ENCODE peak calls at places on chromosomes 13 and 19, in ten cellular contexts. P is progenitor cell of endocrine pancreas, R is WERI-Rb-1, M is tibial artery, I is AG09309, J is fibroblast of mammary gland, A is OCI-LY7, O is IMR-90, B is brain microvascular endothelial cell, S is HFFc6. F is an unnamed sample.

GRCh38 chr13:85508683-85509329 is 290.4 kb downstream of the SLITRK6 start:
- DNase-seq in P (no peak), S (no peak), I (no peak), B (peak; percentile 36), J (peak; percentile 11), M (no peak), O (no peak), A (no peak), R (peak; percentile 29), F (no peak)

GRCh38 chr19:23996549-23996948 is 81.9 kb downstream of the ZNF726 start:
- DNase-seq in R (no peak), O (no peak), A (peak; percentile 45), J (peak; percentile 19), B (no peak), M (no peak), I (no peak), S (no peak), P (no peak), F (no peak)

GRCh38 chr13:113965968-113966884 is 7.7 kb downstream of the C13orf46 start:
- DNase-seq in M (no peak), A (no peak), I (no peak), B (no peak), J (no peak), R (no peak), P (no peak), S (no peak), O (no peak), F (no peak)

GRCh38 chr19:6674868-6675305 is 4.9 kb upstream of the TNFSF14 start:
- DNase-seq in S (peak; percentile 47), I (no peak), R (no peak), B (peak; percentile 49), A (peak; percentile 58), P (no peak), J (peak; percentile 57), M (peak; percentile 73), O (peak; percentile 21), F (no peak)

GRCh38 chr13:70457474-70457873 is 349.2 kb upstream of the KLHL1 start:
- DNase-seq in J (no peak), M (no peak), R (no peak), S (no peak), B (peak; percentile 28), O (no peak), I (no peak), P (no peak), A (no peak), F (no peak)

GRCh38 chr19:11091343-11092153 is 2.3 kb downstream of the LDLR start:
- DNase-seq in P (no peak), J (peak; percentile 86), M (peak; percentile 78), A (no peak), I (peak; percentile 76), R (no peak), B (peak; percentile 81), O (peak; percentile 90), S (peak; percentile 95), F (no peak)

GRCh38 chr19:31350693-31351211 is 1.5 kb upstream of the TSHZ3 start:
- DNase-seq in A (no peak), B (peak; percentile 22), P (peak; percentile 42), M (peak; percentile 78), O (peak; percentile 56), R (peak; percentile 35), I (no peak), J (peak; percentile 35), S (peak; percentile 36), F (peak; percentile 78)

GRCh38 chr19:33403221-33403972 is 29.9 kb downstream of the CEBPG start:
- DNase-seq in A (no peak), P (no peak), M (peak; percentile 60), J (no peak), O (no peak), R (no peak), S (no peak), I (no peak), B (no peak), F (peak; percentile 26)

GRCh38 chr13:78060966-78061365 is 142.3 kb upstream of the EDNRB start:
- DNase-seq in S (no peak), P (no peak), J (no peak), M (no peak), I (no peak), B (no peak), O (no peak), R (no peak), A (no peak), F (no peak)

GRCh38 chr13:99691552-99691951 is 190.3 kb downstream of the TM9SF2 start:
- DNase-seq in S (no peak), A (no peak), P (no peak), R (no peak), I (no peak), B (no peak), J (no peak), M (no peak), O (no peak), F (no peak)

GRCh38 chr19:48842744-48843162 is 6.5 kb upstream of the HSD17B14 start:
- DNase-seq in J (peak; percentile 61), M (no peak), B (peak; percentile 34), I (no peak), O (peak; percentile 48), S (peak; percentile 47), R (peak; percentile 55), A (peak; percentile 76), P (peak; percentile 37), F (peak; percentile 52)

GRCh38 chr19:45322744-45323281 is at the start of gene CKM:
- DNase-seq in I (no peak), S (no peak), O (no peak), A (no peak), B (no peak), M (no peak), P (no peak), R (no peak), J (no peak), F (no peak)

GRCh38 chr13:27621366-27622101 is at the start of gene POLR1D:
- DNase-seq in R (peak; percentile 93), J (peak; percentile 63), A (peak; percentile 89), O (peak; percentile 65), I (no peak), B (peak; percentile 51), S (peak; percentile 38), P (peak; percentile 83), M (peak; percentile 90), F (peak; percentile 57)

GRCh38 chr13:27621116-27621365 is 651 bp upstream of the POLR1D start:
- DNase-seq in R (no peak), P (no peak), J (no peak), O (no peak), I (no peak), A (no peak), S (no peak), B (no peak), M (no peak), F (no peak)

GRCh38 chr13:27619093-27619705 is 1.1 kb downstream of the LNX2 start:
- DNase-seq in J (peak; percentile 46), I (no peak), S (no peak), R (no peak), O (peak; percentile 55), B (no peak), A (no peak), P (no peak), M (no peak), F (no peak)

GRCh38 chr13:27620377-27621115 is at the start of gene LNX2:
- DNase-seq in S (peak; percentile 95), M (peak; percentile 99), A (peak; percentile 97), I (peak; percentile 77), B (peak; percentile 95), J (peak; percentile 93), R (peak; percentile 100), O (peak; percentile 95), P (peak; percentile 98), F (peak; percentile 99)

DNA sequence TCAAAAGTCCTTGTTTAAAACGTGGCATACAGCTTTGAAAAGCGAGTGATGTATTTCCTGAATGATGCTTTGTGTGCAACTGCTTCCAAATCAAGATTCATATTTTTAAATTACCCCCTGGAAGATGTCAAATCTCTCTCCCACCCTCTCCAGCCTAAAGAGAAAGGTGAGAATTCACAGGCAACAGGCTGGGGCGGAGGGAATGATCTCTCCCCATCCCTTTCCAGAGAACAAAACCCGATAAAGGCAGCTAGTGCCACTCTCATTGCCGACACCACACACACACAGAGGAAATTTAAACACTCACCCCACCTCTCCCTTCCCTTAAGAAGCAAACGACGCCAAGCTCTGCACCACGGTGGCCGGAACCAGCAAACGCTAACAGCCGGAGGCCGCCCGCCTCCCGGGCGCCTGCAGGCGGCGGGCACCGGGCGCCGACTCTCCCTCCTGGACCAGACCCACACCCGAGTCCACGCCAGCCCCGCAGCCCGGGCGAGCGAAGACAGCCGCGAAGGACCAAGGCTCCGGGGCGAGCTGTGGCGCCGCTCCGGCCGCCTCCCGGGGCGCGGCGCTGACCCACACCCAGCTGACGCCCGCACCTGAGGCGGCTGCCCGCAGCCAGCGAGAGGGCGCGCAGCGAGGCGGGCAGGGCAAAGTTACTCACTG is 485 bp downstream of the LNX2 start:
- DNase-seq in M (peak; percentile 76), A (peak; percentile 68), P (no peak), O (peak; percentile 21), R (peak; percentile 54), I (no peak), S (peak; percentile 39), B (peak; percentile 11), J (peak; percentile 30), F (peak; percentile 59)
- TF ChIP-seq CTCF in M (peak; percentile 48), A (peak; percentile 43), P (no peak), O (peak; percentile 30), R (peak; percentile 31), I (peak; percentile 29), S (peak; percentile 54), B (peak; percentile 23), J (no peak), F (no peak)

GRCh38 chr19:39540333-39540673 is 342 bp upstream of the EID2 start:
- DNase-seq in P (no peak), A (no peak), S (no peak), J (no peak), B (no peak), M (no peak), I (no peak), R (no peak), O (no peak), F (no peak)
- TF ChIP-seq CTCF in P (no peak), A (peak; percentile 79), S (peak; percentile 62), J (no peak), B (no peak), M (no peak), I (no peak), R (no peak), O (no peak), F (peak; percentile 53)

DNA sequence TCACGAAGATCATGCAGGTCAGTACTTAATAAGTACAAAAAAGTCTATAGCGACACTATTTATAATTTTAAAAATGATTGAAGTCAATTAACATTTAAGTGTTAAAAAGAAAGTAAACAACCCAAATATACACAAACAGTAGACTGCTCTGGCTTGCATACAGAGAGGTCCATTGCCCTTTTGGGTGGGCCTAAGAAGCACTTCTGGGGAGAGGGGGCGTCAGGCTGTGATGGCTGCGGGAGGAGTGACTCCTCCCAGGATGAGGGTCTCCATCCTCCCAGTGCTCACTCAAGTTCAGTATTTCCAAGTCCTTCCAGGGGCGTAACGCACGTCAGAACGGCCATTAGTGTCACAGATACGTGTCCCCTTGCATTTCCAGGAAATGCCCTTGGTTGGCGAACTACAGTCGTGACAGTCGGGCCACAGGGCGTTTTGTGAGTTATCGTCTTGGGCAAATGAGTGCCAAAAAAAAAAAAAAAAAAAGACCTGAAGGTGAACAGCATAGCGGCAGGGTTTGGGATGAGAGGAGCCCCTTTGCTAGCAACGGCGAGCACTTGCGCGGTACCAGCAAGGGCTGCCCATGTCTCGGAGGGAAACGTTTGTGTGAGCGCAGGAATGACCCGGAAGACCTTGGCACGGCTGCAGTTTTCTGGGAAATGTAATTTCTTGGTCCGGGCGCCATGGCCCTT is at the start of gene SCGB2B2:
- DNase-seq in I (peak; percentile 24), A (peak; percentile 77), S (no peak), R (peak; percentile 67), P (no peak), M (no peak), O (no peak), J (no peak), B (no peak), F (peak; percentile 53)
- TF ChIP-seq CTCF in I (peak; percentile 22), A (no peak), S (peak; percentile 23), R (peak; percentile 12), P (peak; percentile 31), M (no peak), O (no peak), J (no peak), B (peak; percentile 32), F (no peak)

GRCh38 chr19:29664753-29665214 is 477 bp upstream of the PLEKHF1 start:
- DNase-seq in R (no peak), S (no peak), J (no peak), P (no peak), M (no peak), O (no peak), I (no peak), B (no peak), A (no peak), F (no peak)
- TF ChIP-seq CTCF in R (peak; percentile 1), S (no peak), J (no peak), P (peak; percentile 25), M (peak; percentile 6), O (no peak), I (no peak), B (peak; percentile 3), A (peak; percentile 48), F (no peak)

F was measured in glutamatergic neuron.